ENCODE peak calls at places on chromosomes 7 and 10, in four cellular contexts. One of them, this sample, is unnamed.

GRCh38 chr10:72567884-72568283 is 58.0 kb downstream of the MICU1 start:
- DNase-seq in GM12878: no peak
- DNase-seq in HL-60: no peak
- DNase-seq in K562: peak; percentile 64
- DNase-seq in this sample: no peak

GRCh38 chr10:49400365-49400764 is 4.5 kb upstream of the DRGX start:
- DNase-seq in GM12878: no peak
- DNase-seq in HL-60: no peak
- DNase-seq in K562: no peak
- DNase-seq in this sample: no peak

GRCh38 chr7:46424934-46425333 is 503.9 kb upstream of the IGFBP3 start:
- DNase-seq in GM12878: no peak
- DNase-seq in HL-60: no peak
- DNase-seq in K562: no peak
- DNase-seq in this sample: no peak

GRCh38 chr7:137642031-137642430 is 204.7 kb downstream of the DGKI start:
- DNase-seq in GM12878: no peak
- DNase-seq in HL-60: no peak
- DNase-seq in K562: no peak
- DNase-seq in this sample: no peak

GRCh38 chr7:51025668-51026067 is 243.0 kb upstream of the GRB10 start:
- DNase-seq in GM12878: no peak
- DNase-seq in HL-60: no peak
- DNase-seq in K562: no peak
- DNase-seq in this sample: no peak

GRCh38 chr7:117068511-117069155 is 115.3 kb downstream of the ST7 start:
- DNase-seq in GM12878: no peak
- DNase-seq in HL-60: no peak
- DNase-seq in K562: no peak
- DNase-seq in this sample: no peak

GRCh38 chr7:64183126-64183742 is 23.8 kb upstream of the ZNF735 start:
- DNase-seq in GM12878: no peak
- DNase-seq in HL-60: no peak
- DNase-seq in K562: peak; percentile 15
- DNase-seq in this sample: no peak

GRCh38 chr10:5550621-5551530 is 26.1 kb downstream of the CALML3 start:
- DNase-seq in GM12878: no peak
- DNase-seq in HL-60: no peak
- DNase-seq in K562: no peak
- DNase-seq in this sample: no peak

GRCh38 chr10:99631496-99631895 is 11.3 kb upstream of the SLC25A28 start:
- DNase-seq in GM12878: no peak
- DNase-seq in HL-60: no peak
- DNase-seq in K562: no peak
- DNase-seq in this sample: no peak

GRCh38 chr10:18793951-18794350 is 134.7 kb downstream of the ARL5B start:
- DNase-seq in GM12878: no peak
- DNase-seq in HL-60: no peak
- DNase-seq in K562: no peak
- DNase-seq in this sample: no peak

GRCh38 chr7:128829391-128830166 is 627 bp upstream of the FLNC start:
- DNase-seq in GM12878: no peak
- DNase-seq in HL-60: no peak
- DNase-seq in K562: peak; percentile 63
- DNase-seq in this sample: no peak

GRCh38 chr7:115229401-115230083 is 307.6 kb downstream of the MDFIC start:
- DNase-seq in GM12878: no peak
- DNase-seq in HL-60: no peak
- DNase-seq in K562: no peak
- DNase-seq in this sample: no peak

GRCh38 chr7:14351167-14351566 is 361.7 kb upstream of the ETV1 start:
- DNase-seq in GM12878: no peak
- DNase-seq in HL-60: no peak
- DNase-seq in K562: no peak
- DNase-seq in this sample: no peak

GRCh38 chr7:17618652-17618974 is 320.2 kb downstream of the AHR start:
- DNase-seq in GM12878: no peak
- DNase-seq in HL-60: no peak
- DNase-seq in K562: no peak
- DNase-seq in this sample: no peak

GRCh38 chr7:27339478-27339877 is 96.9 kb downstream of the EVX1 start:
- DNase-seq in GM12878: no peak
- DNase-seq in HL-60: peak; percentile 43
- DNase-seq in K562: no peak
- DNase-seq in this sample: no peak

GRCh38 chr7:25852249-25852994 is 299.6 kb upstream of the NFE2L3 start:
- DNase-seq in GM12878: no peak
- DNase-seq in HL-60: no peak
- DNase-seq in K562: no peak
- DNase-seq in this sample: no peak

GRCh38 chr7:12244129-12244528 is 33.0 kb downstream of the TMEM106B start:
- DNase-seq in GM12878: no peak
- DNase-seq in HL-60: no peak
- DNase-seq in K562: peak; percentile 37
- DNase-seq in this sample: no peak

GRCh38 chr10:37856881-37857286 is 526 bp downstream of the ZNF248 start:
- DNase-seq in GM12878: no peak
- DNase-seq in HL-60: peak; percentile 8
- DNase-seq in K562: peak; percentile 56
- DNase-seq in this sample: no peak

GRCh38 chr10:7734821-7735220 is 31.7 kb downstream of the ITIH2 start:
- DNase-seq in GM12878: no peak
- DNase-seq in HL-60: no peak
- DNase-seq in K562: no peak
- DNase-seq in this sample: no peak

GRCh38 chr10:29409241-29410051 is 120.6 kb downstream of the LYZL1 start:
- DNase-seq in GM12878: no peak
- DNase-seq in HL-60: peak; percentile 18
- DNase-seq in K562: peak; percentile 82
- DNase-seq in this sample: peak; percentile 41

GRCh38 chr10:16828731-16829175 is 11.5 kb upstream of the RSU1 start:
- DNase-seq in GM12878: no peak
- DNase-seq in HL-60: no peak
- DNase-seq in K562: no peak
- DNase-seq in this sample: no peak

GRCh38 chr10:79378647-79379511 is 31.6 kb downstream of the PPIF start:
- DNase-seq in GM12878: no peak
- DNase-seq in HL-60: no peak
- DNase-seq in K562: peak; percentile 7
- DNase-seq in this sample: no peak

DNA sequence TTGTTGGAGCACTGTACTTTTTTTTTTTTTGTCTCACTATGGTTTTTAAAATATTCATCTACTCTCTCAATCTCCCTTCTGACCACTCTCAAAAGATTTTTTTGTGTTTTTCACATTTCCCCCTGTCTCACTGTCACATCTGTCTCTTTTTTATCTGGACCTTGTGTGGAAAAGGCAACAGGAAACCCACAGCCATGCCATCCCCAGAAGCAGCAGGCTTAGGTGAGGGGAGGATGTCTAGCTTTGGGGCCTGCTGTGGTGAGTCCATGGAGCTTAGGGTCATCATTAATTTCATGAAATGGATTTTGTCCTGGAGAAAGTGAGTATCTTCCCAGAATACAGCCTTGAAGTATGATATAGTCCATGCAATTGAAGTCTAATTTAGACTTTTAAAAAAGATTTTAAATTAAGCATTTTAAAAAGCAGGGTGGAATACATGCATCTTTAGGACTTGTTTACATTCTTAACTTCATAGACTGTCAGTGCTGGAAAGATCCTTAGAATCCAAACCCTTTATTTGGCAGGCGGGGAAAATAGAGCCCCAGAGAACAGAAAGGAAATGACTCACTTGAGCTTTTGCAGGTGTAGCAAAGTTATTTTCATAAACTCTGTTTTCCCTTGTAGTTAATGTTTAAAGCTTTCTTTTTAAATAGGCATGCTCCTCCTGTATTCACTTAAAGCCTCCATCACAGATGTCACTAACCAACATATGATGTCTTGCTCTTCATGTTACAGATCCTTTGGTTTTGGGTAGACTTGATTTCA is 25.1 kb downstream of the MINDY4 start:
- DNase-seq in GM12878: no peak
- DNase-seq in HL-60: no peak
- DNase-seq in K562: no peak
- DNase-seq in this sample: no peak
- TF ChIP-seq POLR2AphosphoS5 in GM12878: no peak
- TF ChIP-seq POLR2AphosphoS5 in HL-60: no peak
- TF ChIP-seq POLR2AphosphoS5 in K562: no peak
- TF ChIP-seq POLR2AphosphoS5 in this sample: no peak

GRCh38 chr10:14396441-14397048 is 65.8 kb upstream of the FRMD4A start:
- DNase-seq in GM12878: no peak
- DNase-seq in HL-60: no peak
- DNase-seq in K562: peak; percentile 19
- DNase-seq in this sample: no peak
- TF ChIP-seq SPI1 in GM12878: no peak
- TF ChIP-seq SPI1 in HL-60: no peak
- TF ChIP-seq SPI1 in K562: no peak
- TF ChIP-seq SPI1 in this sample: no peak

GRCh38 chr10:44195120-44196007 is 189.5 kb downstream of the CXCL12 start:
- DNase-seq in GM12878: no peak
- DNase-seq in HL-60: no peak
- DNase-seq in K562: no peak
- DNase-seq in this sample: no peak
- TF ChIP-seq POLR2AphosphoS5 in GM12878: no peak
- TF ChIP-seq POLR2AphosphoS5 in HL-60: no peak
- TF ChIP-seq POLR2AphosphoS5 in K562: no peak
- TF ChIP-seq POLR2AphosphoS5 in this sample: no peak

DNA sequence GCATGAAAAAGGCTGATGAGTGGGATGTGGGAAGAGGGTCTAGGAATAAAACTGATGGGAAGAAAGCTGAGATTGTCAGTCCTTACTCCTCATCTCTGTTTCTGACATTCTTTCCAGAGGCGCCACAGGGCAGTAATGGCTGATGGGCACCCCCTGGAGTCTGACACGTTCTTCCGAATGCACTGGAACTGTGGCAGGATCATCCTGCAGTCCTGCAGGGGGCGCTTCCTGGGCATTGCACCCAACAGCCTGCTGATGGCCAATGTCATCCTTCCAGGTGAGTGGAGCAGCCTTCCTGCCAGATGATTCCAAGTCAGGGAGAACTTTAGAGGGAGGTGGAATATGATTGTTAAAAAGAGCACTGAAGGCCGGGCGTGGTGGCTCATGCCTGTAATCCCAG is 4.8 kb downstream of the FSCN3 start:
- DNase-seq in GM12878: no peak
- DNase-seq in HL-60: no peak
- DNase-seq in K562: peak; percentile 68
- DNase-seq in this sample: no peak
- TF ChIP-seq SPI1 in GM12878: no peak
- TF ChIP-seq SPI1 in HL-60: no peak
- TF ChIP-seq SPI1 in K562: no peak
- TF ChIP-seq SPI1 in this sample: no peak

GRCh38 chr10:70303731-70304130 is 19.9 kb upstream of the NPFFR1 start:
- DNase-seq in GM12878: no peak
- DNase-seq in HL-60: no peak
- DNase-seq in K562: no peak
- DNase-seq in this sample: no peak

GRCh38 chr10:70299876-70300275 is 16.1 kb upstream of the NPFFR1 start:
- DNase-seq in GM12878: no peak
- DNase-seq in HL-60: no peak
- DNase-seq in K562: no peak
- DNase-seq in this sample: no peak

GRCh38 chr10:70300461-70300860 is 16.7 kb upstream of the NPFFR1 start:
- DNase-seq in GM12878: no peak
- DNase-seq in HL-60: no peak
- DNase-seq in K562: no peak
- DNase-seq in this sample: no peak

GRCh38 chr10:70300908-70301597 is 17.2 kb upstream of the NPFFR1 start:
- DNase-seq in GM12878: no peak
- DNase-seq in HL-60: no peak
- DNase-seq in K562: no peak
- DNase-seq in this sample: no peak

DNA sequence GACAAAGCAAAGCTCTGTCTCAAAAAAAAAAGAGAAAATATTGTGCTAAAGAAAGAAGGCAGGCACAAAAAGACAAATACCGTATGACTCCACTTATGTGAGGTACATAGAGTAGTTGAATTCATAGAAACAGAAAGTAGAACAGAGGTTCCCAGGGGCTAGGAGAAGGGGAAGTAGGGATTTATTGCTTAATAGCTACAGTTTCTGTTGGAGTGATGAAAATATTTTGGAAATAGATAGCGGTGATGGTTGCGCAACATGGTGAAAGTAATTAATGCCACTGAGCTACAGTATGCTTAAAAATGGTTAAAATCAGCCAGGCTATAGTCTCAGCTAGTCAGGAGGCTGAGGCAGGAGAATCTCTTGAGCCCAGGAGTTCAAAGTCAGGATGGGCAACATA is 18.5 kb upstream of the NPFFR1 start:
- DNase-seq in GM12878: no peak
- DNase-seq in HL-60: peak; percentile 92
- DNase-seq in K562: no peak
- DNase-seq in this sample: no peak
- TF ChIP-seq POLR2AphosphoS5 in GM12878: no peak
- TF ChIP-seq POLR2AphosphoS5 in HL-60: peak; percentile 39
- TF ChIP-seq POLR2AphosphoS5 in K562: no peak
- TF ChIP-seq POLR2AphosphoS5 in this sample: no peak

GRCh38 chr7:97107192-97107800 is 10.2 kb upstream of the SDHAF3 start:
- DNase-seq in GM12878: no peak
- DNase-seq in HL-60: no peak
- DNase-seq in K562: no peak
- DNase-seq in this sample: no peak
- TF ChIP-seq SPI1 in GM12878: no peak
- TF ChIP-seq SPI1 in HL-60: no peak
- TF ChIP-seq SPI1 in K562: no peak
- TF ChIP-seq SPI1 in this sample: no peak

DNA sequence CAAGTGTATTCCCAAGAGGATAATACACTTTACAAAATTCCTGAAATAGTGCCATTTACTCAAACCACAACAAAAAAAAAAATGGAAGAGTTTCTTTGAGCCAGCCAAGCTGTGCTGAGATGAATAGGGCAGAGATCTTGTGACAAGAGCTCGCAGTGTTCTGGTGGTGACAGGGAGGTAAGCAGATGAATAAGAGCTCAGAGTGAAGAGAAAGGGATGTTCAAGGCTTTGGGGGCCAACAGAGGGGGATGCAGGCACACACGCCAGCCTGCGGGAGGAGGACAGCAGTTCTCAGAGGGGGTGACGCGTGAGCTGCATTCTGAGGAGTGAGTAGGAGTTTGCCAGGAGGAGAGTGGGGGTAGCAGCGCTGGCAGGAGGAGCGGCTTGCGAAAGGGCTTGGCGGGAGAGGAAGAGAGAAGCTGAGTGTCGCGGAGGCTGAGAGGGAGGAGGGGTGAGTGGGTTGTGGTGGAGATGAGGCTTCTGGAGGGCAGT is 194.4 kb upstream of the IMMP2L start:
- DNase-seq in GM12878: no peak
- DNase-seq in HL-60: peak; percentile 15
- DNase-seq in K562: no peak
- DNase-seq in this sample: no peak
- TF ChIP-seq POLR2AphosphoS5 in GM12878: no peak
- TF ChIP-seq POLR2AphosphoS5 in HL-60: no peak
- TF ChIP-seq POLR2AphosphoS5 in K562: no peak
- TF ChIP-seq POLR2AphosphoS5 in this sample: no peak